ENCODE peak calls at places on chromosomes 3 and 15, in seven cellular contexts. One of them, this sample, is unnamed.

GRCh38 chr3:101122678-101123077 is 129.5 kb upstream of the ABI3BP start:
- DNase-seq in hepatocyte: no peak
- DNase-seq in K562: no peak
- DNase-seq in PC-9: no peak
- DNase-seq in GM23248: no peak
- DNase-seq in astrocyte: no peak
- DNase-seq in GM23338: no peak
- DNase-seq in this sample: no peak

GRCh38 chr3:171640520-171641412 is 169.5 kb downstream of the PLD1 start:
- DNase-seq in K562: no peak
- DNase-seq in GM23248: peak
- DNase-seq in astrocyte: peak
- DNase-seq in GM23338: peak
- DNase-seq in hepatocyte: peak
- DNase-seq in PC-9: no peak
- DNase-seq in this sample: no peak

GRCh38 chr3:153641321-153641720 is 479.3 kb downstream of the RAP2B start:
- DNase-seq in GM23338: peak
- DNase-seq in PC-9: no peak
- DNase-seq in hepatocyte: no peak
- DNase-seq in astrocyte: no peak
- DNase-seq in K562: no peak
- DNase-seq in GM23248: no peak
- DNase-seq in this sample: no peak

GRCh38 chr3:16741103-16741758 is 136.0 kb upstream of the DAZL start:
- DNase-seq in PC-9: no peak
- DNase-seq in K562: no peak
- DNase-seq in hepatocyte: no peak
- DNase-seq in astrocyte: peak
- DNase-seq in GM23338: no peak
- DNase-seq in GM23248: peak
- DNase-seq in this sample: no peak

GRCh38 chr3:43948013-43948412 is 257.3 kb downstream of the ABHD5 start:
- DNase-seq in PC-9: no peak
- DNase-seq in GM23248: no peak
- DNase-seq in hepatocyte: no peak
- DNase-seq in GM23338: no peak
- DNase-seq in astrocyte: peak
- DNase-seq in K562: no peak
- DNase-seq in this sample: no peak

GRCh38 chr3:189824629-189825312 is 193.6 kb downstream of the TP63 start:
- DNase-seq in GM23248: peak
- DNase-seq in astrocyte: peak
- DNase-seq in GM23338: no peak
- DNase-seq in PC-9: peak
- DNase-seq in hepatocyte: peak
- DNase-seq in K562: no peak
- DNase-seq in this sample: no peak

GRCh38 chr3:45087155-45087554 is 59.0 kb downstream of the CDCP1 start:
- DNase-seq in hepatocyte: no peak
- DNase-seq in GM23248: no peak
- DNase-seq in astrocyte: no peak
- DNase-seq in GM23338: no peak
- DNase-seq in PC-9: no peak
- DNase-seq in K562: no peak
- DNase-seq in this sample: no peak

GRCh38 chr3:197256836-197257444 is 41.5 kb downstream of the DLG1 start:
- DNase-seq in astrocyte: peak
- DNase-seq in GM23248: peak
- DNase-seq in PC-9: peak
- DNase-seq in hepatocyte: peak
- DNase-seq in GM23338: peak
- DNase-seq in K562: peak
- DNase-seq in this sample: peak

GRCh38 chr15:85831415-85832113 is 36.8 kb upstream of the KLHL25 start:
- DNase-seq in K562: peak
- DNase-seq in astrocyte: peak
- DNase-seq in GM23248: peak
- DNase-seq in PC-9: no peak
- DNase-seq in hepatocyte: peak
- DNase-seq in GM23338: peak
- DNase-seq in this sample: no peak

GRCh38 chr3:79341961-79342360 is 425.8 kb downstream of the ROBO1 start:
- DNase-seq in astrocyte: no peak
- DNase-seq in K562: no peak
- DNase-seq in GM23248: no peak
- DNase-seq in PC-9: no peak
- DNase-seq in hepatocyte: no peak
- DNase-seq in GM23338: no peak
- DNase-seq in this sample: no peak

GRCh38 chr15:83044156-83044555 is 22.9 kb downstream of the BTBD1 start:
- DNase-seq in PC-9: no peak
- DNase-seq in astrocyte: no peak
- DNase-seq in hepatocyte: no peak
- DNase-seq in K562: no peak
- DNase-seq in GM23248: no peak
- DNase-seq in GM23338: no peak
- DNase-seq in this sample: no peak

GRCh38 chr3:152235709-152236298 is 32.9 kb upstream of the MBNL1 start:
- DNase-seq in PC-9: peak
- DNase-seq in hepatocyte: no peak
- DNase-seq in astrocyte: peak
- DNase-seq in K562: peak
- DNase-seq in GM23248: peak
- DNase-seq in GM23338: no peak
- DNase-seq in this sample: no peak

GRCh38 chr3:66276705-66277274 is 56.0 kb downstream of the SLC25A26 start:
- DNase-seq in K562: no peak
- DNase-seq in GM23248: peak
- DNase-seq in PC-9: peak
- DNase-seq in astrocyte: peak
- DNase-seq in GM23338: peak
- DNase-seq in hepatocyte: peak
- DNase-seq in this sample: peak

GRCh38 chr3:119297169-119297568 is 3.0 kb downstream of the ARHGAP31 start:
- DNase-seq in K562: no peak
- DNase-seq in PC-9: no peak
- DNase-seq in GM23248: peak
- DNase-seq in hepatocyte: no peak
- DNase-seq in astrocyte: peak
- DNase-seq in GM23338: no peak
- DNase-seq in this sample: no peak

GRCh38 chr3:11749486-11749885 is 97.2 kb downstream of the TAMM41 start:
- DNase-seq in GM23338: no peak
- DNase-seq in K562: no peak
- DNase-seq in GM23248: peak
- DNase-seq in PC-9: no peak
- DNase-seq in hepatocyte: no peak
- DNase-seq in astrocyte: no peak
- DNase-seq in this sample: no peak

GRCh38 chr15:78247895-78248294 is 13.5 kb upstream of the ACSBG1 start:
- DNase-seq in K562: no peak
- DNase-seq in hepatocyte: no peak
- DNase-seq in GM23338: no peak
- DNase-seq in astrocyte: no peak
- DNase-seq in PC-9: no peak
- DNase-seq in GM23248: no peak
- DNase-seq in this sample: no peak

GRCh38 chr15:74616020-74616939 is 644 bp downstream of the CLK3 start:
- DNase-seq in GM23248: peak
- DNase-seq in astrocyte: peak
- DNase-seq in hepatocyte: peak
- DNase-seq in K562: peak
- DNase-seq in PC-9: peak
- DNase-seq in GM23338: peak
- DNase-seq in this sample: no peak

GRCh38 chr3:146817705-146818104 is 212.6 kb upstream of the PLSCR5 start:
- DNase-seq in astrocyte: peak
- DNase-seq in GM23338: peak
- DNase-seq in hepatocyte: no peak
- DNase-seq in K562: no peak
- DNase-seq in GM23248: peak
- DNase-seq in PC-9: no peak
- DNase-seq in this sample: peak

GRCh38 chr3:156307704-156308103 is 187.3 kb downstream of the KCNAB1 start:
- DNase-seq in astrocyte: peak
- DNase-seq in hepatocyte: no peak
- DNase-seq in GM23248: peak
- DNase-seq in K562: no peak
- DNase-seq in GM23338: no peak
- DNase-seq in PC-9: no peak
- DNase-seq in this sample: no peak

DNA sequence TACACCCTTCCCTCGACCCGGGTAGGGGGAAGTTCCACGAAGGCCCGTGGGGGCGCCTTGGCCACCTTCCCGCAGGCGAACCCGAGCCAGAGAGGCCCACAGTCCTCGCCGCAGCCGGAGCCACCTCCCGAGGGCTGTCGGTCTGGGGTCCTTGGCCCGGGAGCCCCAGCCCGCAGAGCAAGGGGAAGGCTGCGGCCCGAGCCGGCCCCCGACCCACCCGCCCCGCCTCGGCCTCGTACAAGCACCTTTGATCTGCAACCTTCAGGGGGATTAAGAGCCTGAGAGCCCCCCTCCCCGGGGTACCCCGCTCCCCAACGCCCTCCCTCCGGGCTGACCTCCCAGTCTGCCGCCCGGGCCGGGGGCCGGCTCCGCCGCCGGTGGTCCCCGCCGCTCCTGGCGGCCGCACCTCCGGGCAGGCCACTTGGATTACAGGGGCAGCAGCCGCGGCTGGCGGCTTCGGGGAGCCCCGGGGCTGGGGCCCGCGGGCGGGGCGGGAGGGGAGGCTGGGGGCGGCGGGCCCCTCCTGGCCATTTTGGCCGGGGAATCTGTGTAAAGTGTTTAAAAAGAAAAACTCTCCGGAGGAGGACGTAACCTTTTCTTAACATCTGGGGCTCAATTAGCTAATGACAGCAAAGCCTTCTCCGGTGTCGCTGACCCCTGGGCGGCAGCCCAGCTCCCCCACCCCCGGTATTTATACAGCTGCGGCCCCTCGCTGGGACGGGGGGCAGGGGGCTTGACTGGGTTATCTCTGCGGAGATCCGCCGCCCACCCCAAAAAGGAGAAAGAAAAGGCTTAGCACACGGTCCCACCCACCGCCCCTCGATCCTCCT is 40.2 kb downstream of the EPHB3 start:
- DNase-seq in GM23248: no peak
- DNase-seq in PC-9: no peak
- DNase-seq in K562: no peak
- DNase-seq in GM23338: no peak
- DNase-seq in astrocyte: no peak
- DNase-seq in hepatocyte: no peak
- DNase-seq in this sample: no peak
- TF ChIP-seq EZH2 in GM23248: peak
- TF ChIP-seq EZH2 in PC-9: no peak
- TF ChIP-seq EZH2 in K562: no peak
- TF ChIP-seq EZH2 in GM23338: peak
- TF ChIP-seq EZH2 in astrocyte: peak
- TF ChIP-seq EZH2 in hepatocyte: peak
- TF ChIP-seq EZH2 in this sample: no peak

DNA sequence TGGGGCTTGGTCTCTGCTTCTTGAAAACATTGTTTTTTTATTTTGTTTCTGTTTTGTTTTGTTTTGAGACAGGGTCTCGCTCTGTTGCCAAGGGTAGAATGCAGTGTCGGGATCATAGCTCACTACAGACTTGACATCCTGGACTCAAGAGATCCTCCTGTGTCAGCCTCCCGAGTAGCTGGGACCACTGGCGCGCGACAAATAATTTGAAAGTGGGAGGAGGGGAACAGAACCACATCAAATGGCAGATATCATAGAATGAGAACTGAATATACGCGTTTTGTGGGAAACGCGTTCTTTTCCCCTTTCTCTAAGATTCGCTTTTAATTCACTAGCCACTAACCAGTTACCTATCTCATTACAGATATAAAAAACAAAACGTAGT is 641 bp upstream of the VPS13C start:
- DNase-seq in hepatocyte: no peak
- DNase-seq in K562: no peak
- DNase-seq in PC-9: no peak
- DNase-seq in GM23338: no peak
- DNase-seq in GM23248: no peak
- DNase-seq in astrocyte: no peak
- DNase-seq in this sample: no peak
- TF ChIP-seq EZH2 in hepatocyte: no peak
- TF ChIP-seq EZH2 in K562: no peak
- TF ChIP-seq EZH2 in PC-9: no peak
- TF ChIP-seq EZH2 in GM23338: no peak
- TF ChIP-seq EZH2 in GM23248: no peak
- TF ChIP-seq EZH2 in astrocyte: no peak
- TF ChIP-seq EZH2 in this sample: no peak

DNA sequence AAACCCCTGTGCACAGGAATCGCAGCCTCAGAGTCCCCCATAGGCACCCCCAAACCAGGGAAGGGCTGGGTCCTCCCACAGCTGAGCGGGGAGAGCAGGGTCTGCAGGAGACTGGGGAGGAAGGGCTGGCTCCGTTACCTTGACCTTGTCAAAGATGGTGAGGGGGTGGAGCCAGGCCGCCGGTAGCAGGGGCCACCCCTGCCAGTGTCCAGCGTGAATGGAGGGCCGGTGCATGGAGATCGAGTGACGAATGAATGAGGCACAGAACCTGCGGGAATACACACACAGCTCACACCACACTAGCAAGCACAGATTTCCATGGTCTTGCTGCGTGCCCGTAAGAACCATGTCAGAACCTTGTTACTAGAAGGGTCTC is 102.3 kb downstream of the TMEM266 start:
- DNase-seq in hepatocyte: no peak
- DNase-seq in astrocyte: no peak
- DNase-seq in K562: no peak
- DNase-seq in PC-9: no peak
- DNase-seq in GM23248: no peak
- DNase-seq in GM23338: no peak
- DNase-seq in this sample: no peak
- TF ChIP-seq EZH2 in hepatocyte: no peak
- TF ChIP-seq EZH2 in astrocyte: no peak
- TF ChIP-seq EZH2 in K562: no peak
- TF ChIP-seq EZH2 in PC-9: no peak
- TF ChIP-seq EZH2 in GM23248: no peak
- TF ChIP-seq EZH2 in GM23338: no peak
- TF ChIP-seq EZH2 in this sample: no peak

GRCh38 chr3:194006-194405 is 2.6 kb upstream of the CHL1 start:
- DNase-seq in astrocyte: no peak
- DNase-seq in K562: no peak
- DNase-seq in GM23248: no peak
- DNase-seq in GM23338: no peak
- DNase-seq in hepatocyte: no peak
- DNase-seq in PC-9: no peak
- DNase-seq in this sample: no peak

GRCh38 chr3:196322-197153 is at the start of gene CHL1:
- DNase-seq in GM23338: peak
- DNase-seq in hepatocyte: peak
- DNase-seq in K562: no peak
- DNase-seq in astrocyte: no peak
- DNase-seq in GM23248: no peak
- DNase-seq in PC-9: no peak
- DNase-seq in this sample: no peak

GRCh38 chr3:195662-196061 is 901 bp upstream of the CHL1 start:
- DNase-seq in PC-9: no peak
- DNase-seq in astrocyte: no peak
- DNase-seq in K562: no peak
- DNase-seq in GM23248: no peak
- DNase-seq in hepatocyte: no peak
- DNase-seq in GM23338: peak
- DNase-seq in this sample: no peak

GRCh38 chr3:192215-192929 is 4.2 kb upstream of the CHL1 start:
- DNase-seq in astrocyte: no peak
- DNase-seq in GM23248: no peak
- DNase-seq in GM23338: peak
- DNase-seq in K562: no peak
- DNase-seq in PC-9: no peak
- DNase-seq in hepatocyte: no peak
- DNase-seq in this sample: no peak

GRCh38 chr3:194421-194820 is 2.1 kb upstream of the CHL1 start:
- DNase-seq in PC-9: no peak
- DNase-seq in K562: no peak
- DNase-seq in hepatocyte: no peak
- DNase-seq in GM23248: no peak
- DNase-seq in GM23338: no peak
- DNase-seq in astrocyte: no peak
- DNase-seq in this sample: no peak
- TF ChIP-seq EZH2 in PC-9: no peak
- TF ChIP-seq EZH2 in K562: no peak
- TF ChIP-seq EZH2 in hepatocyte: no peak
- TF ChIP-seq EZH2 in GM23248: no peak
- TF ChIP-seq EZH2 in GM23338: no peak
- TF ChIP-seq EZH2 in astrocyte: no peak
- TF ChIP-seq EZH2 in this sample: no peak

This sample was measured in SK-N-MC.